ENCODE peak calls at places on chromosome 10, in seven cellular contexts. One of them, this sample, is unnamed.
A peak's percentile ranks its signal among the peaks of the same experiment; 100 is the strongest.

GRCh38 chr10:92279297-92279696 is 11.6 kb downstream of the CPEB3 start:
- DNase-seq in upper lobe of right lung: no peak
- DNase-seq in breast epithelium: no peak
- DNase-seq in A549: no peak
- DNase-seq in right cardiac atrium: no peak
- DNase-seq in right lobe of liver: no peak
- DNase-seq in Panc1: no peak
- DNase-seq in this sample: no peak

GRCh38 chr10:125123363-125124113 is 36.8 kb downstream of the CTBP2 start:
- DNase-seq in breast epithelium: peak; percentile 91
- DNase-seq in right lobe of liver: peak; percentile 73
- DNase-seq in Panc1: peak; percentile 60
- DNase-seq in A549: peak; percentile 98
- DNase-seq in upper lobe of right lung: peak; percentile 83
- DNase-seq in right cardiac atrium: peak; percentile 94
- DNase-seq in this sample: peak; percentile 89

GRCh38 chr10:28875535-28876208 is 198.4 kb downstream of the BAMBI start:
- DNase-seq in Panc1: no peak
- DNase-seq in breast epithelium: no peak
- DNase-seq in right cardiac atrium: no peak
- DNase-seq in right lobe of liver: no peak
- DNase-seq in A549: no peak
- DNase-seq in upper lobe of right lung: no peak
- DNase-seq in this sample: no peak

GRCh38 chr10:47262606-47263295 is 37.2 kb upstream of the GDF10 start:
- DNase-seq in A549: no peak
- DNase-seq in breast epithelium: no peak
- DNase-seq in Panc1: no peak
- DNase-seq in right lobe of liver: no peak
- DNase-seq in upper lobe of right lung: no peak
- DNase-seq in right cardiac atrium: no peak
- DNase-seq in this sample: no peak

GRCh38 chr10:42986618-42987017 is 90.3 kb upstream of the RET start:
- DNase-seq in right lobe of liver: no peak
- DNase-seq in Panc1: no peak
- DNase-seq in A549: no peak
- DNase-seq in upper lobe of right lung: no peak
- DNase-seq in right cardiac atrium: no peak
- DNase-seq in breast epithelium: no peak
- DNase-seq in this sample: no peak

GRCh38 chr10:13594641-13595040 is 7.9 kb downstream of the PRPF18 start:
- DNase-seq in upper lobe of right lung: no peak
- DNase-seq in right lobe of liver: no peak
- DNase-seq in Panc1: no peak
- DNase-seq in breast epithelium: no peak
- DNase-seq in right cardiac atrium: no peak
- DNase-seq in A549: no peak
- DNase-seq in this sample: no peak

GRCh38 chr10:44977287-44978212 is 1.1 kb downstream of the DEPP1 start:
- DNase-seq in right lobe of liver: no peak
- DNase-seq in right cardiac atrium: peak; percentile 55
- DNase-seq in upper lobe of right lung: no peak
- DNase-seq in A549: no peak
- DNase-seq in Panc1: no peak
- DNase-seq in breast epithelium: no peak
- DNase-seq in this sample: no peak

GRCh38 chr10:18861382-18861781 is 187.2 kb upstream of the MALRD1 start:
- DNase-seq in upper lobe of right lung: no peak
- DNase-seq in Panc1: no peak
- DNase-seq in right cardiac atrium: no peak
- DNase-seq in breast epithelium: no peak
- DNase-seq in right lobe of liver: no peak
- DNase-seq in A549: no peak
- DNase-seq in this sample: no peak

GRCh38 chr10:58973235-58973595 is 203.2 kb upstream of the PHYHIPL start:
- DNase-seq in right lobe of liver: no peak
- DNase-seq in A549: no peak
- DNase-seq in breast epithelium: no peak
- DNase-seq in upper lobe of right lung: no peak
- DNase-seq in Panc1: no peak
- DNase-seq in right cardiac atrium: no peak
- DNase-seq in this sample: no peak

GRCh38 chr10:132306951-132307751 is 599 bp downstream of the STK32C start:
- DNase-seq in A549: peak; percentile 56
- DNase-seq in right cardiac atrium: peak; percentile 81
- DNase-seq in right lobe of liver: peak; percentile 75
- DNase-seq in upper lobe of right lung: peak; percentile 88
- DNase-seq in breast epithelium: peak; percentile 45
- DNase-seq in Panc1: no peak
- DNase-seq in this sample: peak; percentile 63

GRCh38 chr10:90930070-90930837 is 9.4 kb upstream of the ANKRD1 start:
- DNase-seq in upper lobe of right lung: no peak
- DNase-seq in right lobe of liver: no peak
- DNase-seq in breast epithelium: peak; percentile 65
- DNase-seq in A549: peak; percentile 52
- DNase-seq in right cardiac atrium: peak; percentile 44
- DNase-seq in Panc1: no peak
- DNase-seq in this sample: peak; percentile 91

GRCh38 chr10:33950216-33950615 is 615.7 kb upstream of the NRP1 start:
- DNase-seq in A549: no peak
- DNase-seq in right lobe of liver: no peak
- DNase-seq in right cardiac atrium: no peak
- DNase-seq in breast epithelium: no peak
- DNase-seq in Panc1: no peak
- DNase-seq in upper lobe of right lung: no peak
- DNase-seq in this sample: no peak

GRCh38 chr10:126397640-126398382 is 9.5 kb upstream of the ADAM12 start:
- DNase-seq in A549: peak; percentile 58
- DNase-seq in breast epithelium: no peak
- DNase-seq in Panc1: peak; percentile 90
- DNase-seq in upper lobe of right lung: no peak
- DNase-seq in right cardiac atrium: no peak
- DNase-seq in right lobe of liver: no peak
- DNase-seq in this sample: peak; percentile 93

GRCh38 chr10:3465406-3465891 is 292.9 kb upstream of the PITRM1 start:
- DNase-seq in right cardiac atrium: no peak
- DNase-seq in upper lobe of right lung: no peak
- DNase-seq in right lobe of liver: peak; percentile 62
- DNase-seq in A549: no peak
- DNase-seq in breast epithelium: no peak
- DNase-seq in Panc1: no peak
- DNase-seq in this sample: no peak

GRCh38 chr10:90859321-90859751 is 1.5 kb upstream of the HTR7 start:
- DNase-seq in A549: no peak
- DNase-seq in upper lobe of right lung: no peak
- DNase-seq in right cardiac atrium: no peak
- DNase-seq in breast epithelium: no peak
- DNase-seq in Panc1: peak; percentile 83
- DNase-seq in right lobe of liver: no peak
- DNase-seq in this sample: no peak

GRCh38 chr10:117374506-117375359 is 507 bp downstream of the PDZD8 start:
- DNase-seq in upper lobe of right lung: peak; percentile 77
- DNase-seq in right cardiac atrium: peak; percentile 72
- DNase-seq in right lobe of liver: peak; percentile 71
- DNase-seq in Panc1: no peak
- DNase-seq in A549: peak; percentile 29
- DNase-seq in breast epithelium: peak; percentile 21
- DNase-seq in this sample: peak; percentile 11

GRCh38 chr10:88693392-88694020 is 12.5 kb upstream of the LIPK start:
- DNase-seq in A549: no peak
- DNase-seq in Panc1: no peak
- DNase-seq in right lobe of liver: no peak
- DNase-seq in right cardiac atrium: no peak
- DNase-seq in breast epithelium: no peak
- DNase-seq in upper lobe of right lung: no peak
- DNase-seq in this sample: no peak

GRCh38 chr10:70885931-70886903 is 2.1 kb downstream of the PCBD1 start:
- DNase-seq in right lobe of liver: peak; percentile 96
- DNase-seq in Panc1: no peak
- DNase-seq in A549: no peak
- DNase-seq in upper lobe of right lung: peak; percentile 76
- DNase-seq in right cardiac atrium: no peak
- DNase-seq in breast epithelium: peak; percentile 29
- DNase-seq in this sample: no peak

DNA sequence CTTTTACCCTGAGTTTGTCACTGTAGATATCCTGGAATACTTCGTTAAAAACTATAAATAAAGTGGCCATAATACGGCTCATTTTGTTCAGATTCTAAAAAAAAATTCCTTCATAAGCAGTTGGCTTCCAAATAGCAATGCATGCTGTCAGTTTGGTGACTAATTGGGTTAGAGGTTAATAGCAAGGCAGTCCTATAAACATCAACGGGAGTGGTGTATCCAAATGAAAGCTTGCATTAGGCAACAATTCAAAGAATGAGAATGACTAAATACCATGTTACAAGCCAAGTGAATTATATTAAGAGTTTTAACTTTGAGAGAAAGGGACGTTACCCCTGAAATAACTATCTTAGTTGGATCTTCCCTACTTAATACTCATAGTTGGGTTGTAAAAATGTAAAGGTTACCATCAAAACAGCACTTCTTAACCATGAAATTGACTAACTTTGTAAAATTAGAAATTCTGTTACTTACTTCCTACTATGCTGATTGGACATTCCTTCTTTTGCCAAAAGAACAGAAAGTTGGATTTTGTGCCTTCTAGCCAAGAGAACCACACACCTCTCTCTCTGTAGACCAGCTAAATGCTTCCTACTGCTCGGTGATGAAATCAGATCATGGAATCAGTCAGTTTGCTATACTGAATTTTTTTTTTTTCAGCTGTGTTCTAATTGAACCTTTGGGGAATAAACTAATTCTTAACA is 98.0 kb downstream of the KAT6B start:
- DNase-seq in right lobe of liver: no peak
- DNase-seq in right cardiac atrium: no peak
- DNase-seq in breast epithelium: no peak
- DNase-seq in upper lobe of right lung: no peak
- DNase-seq in Panc1: peak; percentile 79
- DNase-seq in A549: no peak
- DNase-seq in this sample: no peak
- H3K4me1 ChIP-seq in right lobe of liver: no peaks in the 10 kb centered on the region
- H3K4me1 ChIP-seq in right cardiac atrium: peaks cover 14% of the 10 kb centered on the region
- H3K4me1 ChIP-seq in breast epithelium: peaks cover 7% of the 10 kb centered on the region
- H3K4me1 ChIP-seq in upper lobe of right lung: peaks cover 64% of the 10 kb centered on the region
- H3K4me1 ChIP-seq in Panc1: peaks cover 47% of the 10 kb centered on the region
- H3K4me1 ChIP-seq in A549: peaks cover 64% of the 10 kb centered on the region
- H3K4me1 ChIP-seq in this sample: peaks cover 94% of the 10 kb centered on the region

DNA sequence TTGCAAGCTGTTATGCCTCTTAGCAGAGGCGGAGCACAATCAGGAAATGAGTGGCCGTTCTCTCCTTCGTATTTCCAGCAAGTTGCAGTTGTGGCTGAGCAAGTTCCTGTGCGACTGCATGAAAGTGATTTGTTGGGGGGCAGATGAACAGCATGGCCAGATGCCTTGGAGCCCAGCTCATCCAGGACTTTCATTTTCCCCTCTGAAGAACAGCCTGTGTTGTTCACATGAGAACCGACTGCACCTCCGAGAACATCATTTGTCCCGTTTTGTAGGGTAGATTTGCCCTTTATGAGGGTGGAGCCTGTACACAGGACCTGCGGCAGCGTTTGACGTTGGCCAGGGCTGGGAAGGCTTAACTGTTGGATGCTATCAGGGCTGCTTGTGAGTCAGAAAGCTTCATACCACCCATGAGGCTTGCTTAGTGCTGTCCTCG is 4.4 kb downstream of the BAG3 start:
- DNase-seq in upper lobe of right lung: no peak
- DNase-seq in right cardiac atrium: peak; percentile 62
- DNase-seq in Panc1: no peak
- DNase-seq in A549: no peak
- DNase-seq in breast epithelium: no peak
- DNase-seq in right lobe of liver: no peak
- DNase-seq in this sample: peak; percentile 61
- H3K27ac ChIP-seq in upper lobe of right lung: peak overlapping the region; percentile 78
- H3K27ac ChIP-seq in right cardiac atrium: peak overlapping the region; percentile 85
- H3K27ac ChIP-seq in Panc1: peak overlapping the region; percentile 99
- H3K27ac ChIP-seq in A549: peak overlapping the region; percentile 90
- H3K27ac ChIP-seq in breast epithelium: peak overlapping the region; percentile 98
- H3K27ac ChIP-seq in right lobe of liver: no peak overlapping the region
- H3K27ac ChIP-seq in this sample: peak overlapping the region; percentile 35

DNA sequence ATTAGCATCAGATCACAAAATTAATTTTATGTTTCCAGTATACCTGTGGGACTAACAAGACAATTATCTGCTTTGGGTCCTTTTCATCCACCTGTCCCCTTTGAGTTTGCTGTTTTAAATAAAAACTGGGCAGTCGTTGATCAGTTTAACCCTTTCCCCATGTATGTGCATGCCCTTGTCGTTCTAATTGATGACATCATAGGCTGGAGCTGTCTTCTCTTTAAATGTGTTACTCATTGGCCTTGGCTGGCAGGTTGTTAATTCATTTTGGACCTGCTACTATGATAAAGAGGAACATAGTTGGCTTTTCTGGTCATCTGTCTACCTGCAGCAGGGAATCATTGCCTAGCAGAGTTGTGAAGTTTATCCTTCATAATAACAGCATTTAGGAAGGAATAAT is 53.8 kb downstream of the TASOR2 start:
- DNase-seq in upper lobe of right lung: no peak
- DNase-seq in right cardiac atrium: no peak
- DNase-seq in A549: no peak
- DNase-seq in Panc1: no peak
- DNase-seq in breast epithelium: no peak
- DNase-seq in right lobe of liver: no peak
- DNase-seq in this sample: no peak
- H3K4me1 ChIP-seq in upper lobe of right lung: no peaks in the 10 kb centered on the region
- H3K4me1 ChIP-seq in right cardiac atrium: peaks cover 2% of the 10 kb centered on the region
- H3K4me1 ChIP-seq in A549: no peaks in the 10 kb centered on the region
- H3K4me1 ChIP-seq in Panc1: no peaks in the 10 kb centered on the region
- H3K4me1 ChIP-seq in breast epithelium: no peaks in the 10 kb centered on the region
- H3K4me1 ChIP-seq in right lobe of liver: no peaks in the 10 kb centered on the region
- H3K4me1 ChIP-seq in this sample: no peaks in the 10 kb centered on the region

DNA sequence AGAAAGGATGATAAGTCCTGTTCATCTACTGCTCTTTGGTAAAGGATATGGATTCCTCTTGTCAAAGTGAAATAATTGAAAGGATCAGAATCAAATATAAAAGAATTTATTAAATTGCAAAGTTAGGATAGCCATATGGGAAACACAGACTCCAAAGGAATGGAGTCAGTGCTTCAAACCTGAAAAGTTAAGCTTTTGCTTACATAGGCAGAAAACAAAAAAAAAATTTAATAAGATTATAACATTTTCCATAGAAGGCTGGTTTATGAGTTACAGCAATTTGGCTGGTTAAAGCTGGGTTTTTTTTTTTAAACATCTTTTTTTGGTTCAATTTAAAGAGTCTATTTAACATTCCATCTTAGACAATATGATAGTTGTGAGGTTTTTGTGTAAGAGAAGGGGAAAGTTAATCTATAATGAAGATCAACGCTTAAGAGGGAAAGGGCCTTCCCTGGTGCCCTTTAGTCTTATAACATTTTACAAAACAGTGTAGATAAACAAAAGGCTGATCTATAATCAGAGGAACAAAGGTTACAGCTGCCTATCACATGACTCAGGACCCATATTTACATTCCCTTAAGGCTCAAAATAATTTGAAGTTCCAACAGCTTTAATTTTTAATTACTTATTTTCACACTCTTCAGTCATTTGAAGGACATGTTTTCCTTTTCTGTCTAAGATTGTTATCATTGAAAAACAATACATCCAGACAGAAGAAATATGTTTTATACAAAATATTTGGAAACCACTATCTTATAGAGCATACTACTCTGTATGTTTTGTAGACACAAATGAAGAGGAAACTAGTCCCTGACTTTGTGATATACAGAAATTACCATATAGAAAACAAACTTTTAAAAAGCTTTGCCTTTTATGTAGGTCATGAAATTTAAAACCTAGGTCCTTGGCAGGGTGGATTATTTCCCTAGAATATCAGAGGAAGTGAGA is 234.4 kb upstream of the MBL2 start:
- DNase-seq in upper lobe of right lung: no peak
- DNase-seq in A549: no peak
- DNase-seq in right lobe of liver: no peak
- DNase-seq in Panc1: no peak
- DNase-seq in right cardiac atrium: no peak
- DNase-seq in breast epithelium: no peak
- DNase-seq in this sample: no peak
- H3K27ac ChIP-seq in upper lobe of right lung: no peak overlapping the region
- H3K27ac ChIP-seq in A549: no peak overlapping the region
- H3K27ac ChIP-seq in right lobe of liver: peak overlapping the region; percentile 38
- H3K27ac ChIP-seq in Panc1: no peak overlapping the region
- H3K27ac ChIP-seq in right cardiac atrium: no peak overlapping the region
- H3K27ac ChIP-seq in breast epithelium: no peak overlapping the region
- H3K27ac ChIP-seq in this sample: no peak overlapping the region